ENCODE peak calls at places on chromosome 1, in ten cellular contexts. U, Y, P, Q, T, J, N, O, V and A are unnamed samples.
A peak's percentile ranks its signal among the peaks of the same experiment; 100 is the strongest.

GRCh38 chr1:151819951-151820623 is 11.5 kb downstream of the RORC start:
- DNase-seq in U (no peak), Y (no peak), P (no peak), Q (no peak), T (no peak), J (peak; percentile 65), N (no peak), O (no peak), V (no peak), A (no peak)

GRCh38 chr1:39116868-39117728 is 87.4 kb upstream of the MACF1 start:
- DNase-seq in U (no peak), Y (no peak), P (no peak), Q (no peak), T (no peak), J (no peak), N (no peak), O (no peak), V (no peak), A (no peak)

GRCh38 chr1:175267716-175268416 is 75.3 kb upstream of the KIAA0040 start:
- DNase-seq in U (peak; percentile 61), Y (no peak), P (peak; percentile 33), Q (no peak), T (no peak), J (peak; percentile 38), N (no peak), O (peak; percentile 63), V (peak; percentile 85), A (no peak)

GRCh38 chr1:187928288-187928687 is 1099.5 kb downstream of the PLA2G4A start:
- DNase-seq in U (no peak), Y (no peak), P (no peak), Q (peak; percentile 36), T (no peak), J (no peak), N (no peak), O (no peak), V (no peak), A (no peak)

GRCh38 chr1:162966608-162967007 is 102.6 kb upstream of the RGS4 start:
- DNase-seq in U (no peak), Y (no peak), P (no peak), Q (no peak), T (no peak), J (no peak), N (no peak), O (no peak), V (no peak), A (no peak)

GRCh38 chr1:67831850-67832513 is 1.3 kb downstream of the GNG12 start:
- DNase-seq in U (peak; percentile 73), Y (no peak), P (peak; percentile 68), Q (peak; percentile 81), T (peak; percentile 67), J (peak; percentile 63), N (peak; percentile 70), O (peak; percentile 50), V (peak; percentile 67), A (no peak)

GRCh38 chr1:26288311-26288941 is 8.5 kb downstream of the SH3BGRL3 start:
- DNase-seq in U (no peak), Y (no peak), P (peak; percentile 33), Q (peak; percentile 30), T (no peak), J (no peak), N (no peak), O (no peak), V (no peak), A (no peak)

GRCh38 chr1:169003864-169004516 is 102.5 kb upstream of the ATP1B1 start:
- DNase-seq in U (no peak), Y (no peak), P (peak; percentile 26), Q (no peak), T (no peak), J (peak; percentile 39), N (no peak), O (no peak), V (peak; percentile 39), A (no peak)

GRCh38 chr1:116560704-116561490 is 9.9 kb downstream of the CD58 start:
- DNase-seq in U (no peak), Y (no peak), P (no peak), Q (no peak), T (no peak), J (no peak), N (no peak), O (no peak), V (no peak), A (no peak)

GRCh38 chr1:53634571-53634979 is 104.4 kb downstream of the GLIS1 start:
- DNase-seq in U (no peak), Y (no peak), P (no peak), Q (no peak), T (no peak), J (no peak), N (no peak), O (no peak), V (no peak), A (no peak)

GRCh38 chr1:84298688-84299535 is 2.6 kb upstream of the SAMD13 start:
- DNase-seq in U (peak; percentile 20), Y (no peak), P (peak; percentile 49), Q (no peak), T (peak; percentile 41), J (peak; percentile 58), N (peak; percentile 19), O (peak; percentile 22), V (peak; percentile 47), A (peak; percentile 45)

GRCh38 chr1:228938248-228938891 is 203.1 kb downstream of the RHOU start:
- DNase-seq in U (peak; percentile 40), Y (no peak), P (no peak), Q (no peak), T (no peak), J (no peak), N (peak; percentile 23), O (no peak), V (peak; percentile 39), A (no peak)

GRCh38 chr1:11944358-11944981 is 10.0 kb downstream of the PLOD1 start:
- DNase-seq in U (no peak), Y (no peak), P (no peak), Q (no peak), T (no peak), J (no peak), N (no peak), O (peak; percentile 60), V (no peak), A (no peak)

GRCh38 chr1:180953791-180954721 is 41.4 kb downstream of the KIAA1614 start:
- DNase-seq in U (peak; percentile 72), Y (no peak), P (peak; percentile 79), Q (peak; percentile 12), T (peak; percentile 40), J (peak; percentile 83), N (no peak), O (no peak), V (peak; percentile 81), A (peak; percentile 70)

GRCh38 chr1:159510223-159510530 is 25.6 kb downstream of the OR10J5 start:
- DNase-seq in U (no peak), Y (no peak), P (no peak), Q (no peak), T (no peak), J (no peak), N (no peak), O (no peak), V (no peak), A (no peak)

GRCh38 chr1:225882008-225882698 is at the start of gene TMEM63A:
- DNase-seq in U (peak; percentile 95), Y (peak; percentile 54), P (peak; percentile 94), Q (peak; percentile 76), T (peak; percentile 92), J (peak; percentile 95), N (peak; percentile 90), O (peak; percentile 86), V (peak; percentile 96), A (peak; percentile 94)
- TF ChIP-seq POLR2A in U (peak; percentile 87), Y (no peak), P (peak; percentile 84), Q (no peak), T (peak; percentile 79), J (peak; percentile 87), N (no peak), O (peak; percentile 77), V (peak; percentile 81), A (no peak)

DNA sequence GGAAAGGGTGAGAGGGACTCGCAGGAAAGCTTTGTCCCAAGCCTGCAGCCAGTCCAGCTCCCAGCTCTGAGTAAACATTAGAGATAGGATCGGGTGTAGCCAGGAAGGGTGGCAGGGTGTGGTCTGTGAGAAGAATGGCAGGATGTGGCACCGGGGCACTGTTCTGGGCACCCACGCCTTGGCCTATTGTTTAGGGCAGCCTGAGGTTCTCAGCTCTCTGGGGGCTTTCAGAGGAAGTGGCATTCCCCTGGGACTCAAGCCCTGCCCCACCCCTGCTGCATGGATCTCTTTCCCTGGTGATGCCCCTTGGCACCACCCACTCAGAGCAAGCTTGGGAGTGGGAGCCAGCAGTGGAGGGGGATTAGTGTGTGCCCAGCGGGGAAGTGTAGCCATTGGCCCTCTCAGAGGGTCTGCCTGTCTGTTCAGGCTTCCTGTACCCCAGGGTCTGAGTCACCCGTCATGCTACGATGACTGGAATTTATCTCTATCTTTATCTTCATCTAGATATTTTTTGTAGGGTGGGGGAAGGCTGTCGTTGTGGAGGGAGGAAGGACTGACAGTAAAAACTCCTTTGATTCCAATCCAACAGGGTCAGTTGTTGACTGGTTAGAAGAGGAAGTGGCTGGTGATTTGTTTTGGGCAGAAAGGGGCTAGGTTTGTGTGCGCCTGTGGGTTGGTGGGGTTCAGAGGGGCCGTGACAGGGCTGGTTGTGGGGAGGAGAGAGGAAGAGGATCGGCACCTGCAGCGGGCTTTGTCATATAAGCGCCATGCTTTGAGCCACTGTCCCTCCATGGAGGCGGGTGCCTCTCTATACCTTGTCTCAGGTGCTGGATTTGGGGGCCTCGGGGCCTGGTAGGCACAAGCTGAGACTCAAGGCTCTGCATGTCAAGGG is 31.7 kb downstream of the SOX13 start:
- DNase-seq in U (no peak), Y (no peak), P (peak; percentile 71), Q (no peak), T (peak; percentile 62), J (no peak), N (no peak), O (no peak), V (peak; percentile 62), A (no peak)
- TF ChIP-seq POLR2A in U (no peak), Y (no peak), P (no peak), Q (no peak), T (no peak), J (no peak), N (no peak), O (no peak), V (no peak), A (no peak)

GRCh38 chr1:172421974-172422604 is 1.6 kb downstream of the C1orf105 start:
- DNase-seq in U (no peak), Y (no peak), P (no peak), Q (no peak), T (no peak), J (no peak), N (no peak), O (no peak), V (peak; percentile 35), A (no peak)
- TF ChIP-seq POLR2A in U (no peak), Y (no peak), P (no peak), Q (no peak), T (no peak), J (no peak), N (no peak), O (no peak), V (no peak), A (no peak)

DNA sequence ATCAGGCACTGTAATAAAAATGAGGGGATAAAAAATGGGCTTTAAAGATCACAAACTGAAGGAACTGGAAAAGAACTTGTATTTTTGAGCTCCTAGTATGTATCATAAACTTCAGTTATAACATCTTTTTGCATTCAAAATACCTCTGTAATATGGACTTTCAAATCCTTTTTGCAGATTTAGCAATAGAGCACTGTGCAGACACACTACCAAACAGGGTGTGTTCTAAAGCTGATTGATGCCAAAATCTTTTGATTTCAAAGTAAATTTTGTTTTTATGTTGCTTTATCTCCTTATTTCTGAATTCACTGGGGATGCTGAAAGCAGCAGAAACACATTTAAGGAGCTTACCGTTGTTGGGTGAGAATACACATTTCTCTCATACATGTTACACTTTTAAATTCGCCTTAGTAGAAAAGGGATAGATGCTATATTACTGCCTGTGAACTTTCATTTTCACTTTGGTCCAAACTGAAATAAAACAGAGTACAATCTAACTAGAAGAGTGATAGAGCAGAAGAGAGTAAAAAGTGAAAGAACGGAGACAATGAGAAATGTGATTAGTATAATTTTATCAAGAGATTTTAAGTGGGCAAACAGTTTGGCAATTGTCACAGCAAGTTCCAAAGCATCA is 1126.6 kb downstream of the BRINP3 start:
- DNase-seq in U (no peak), Y (no peak), P (no peak), Q (no peak), T (no peak), J (no peak), N (no peak), O (no peak), V (no peak), A (no peak)
- TF ChIP-seq POLR2A in U (no peak), Y (no peak), P (no peak), Q (no peak), T (no peak), J (no peak), N (no peak), O (no peak), V (no peak), A (no peak)